ENCODE peak calls at places on chromosomes 2 and 18, in seven cellular contexts. N is DND-41; Z is cardiac fibroblast; O is bronchial epithelial cell; M is uterus; Q is CD4-positive, alpha-beta T cell; V is mesothelial cell of epicardium. R is an unnamed sample.

GRCh38 chr2:202339052-202339870 is 36.9 kb upstream of the BMPR2 start:
- DNase-seq in N (no peak), Z (peak), O (peak), M (no peak), Q (no peak), V (no peak), R (peak)

GRCh38 chr2:3488768-3489448 is 30.4 kb downstream of the ADI1 start:
- DNase-seq in N (no peak), Z (no peak), O (peak), M (peak), Q (no peak), V (no peak), R (no peak)

GRCh38 chr2:8488001-8488738 is 193.7 kb upstream of the ID2 start:
- DNase-seq in N (peak), Z (no peak), O (no peak), M (no peak), Q (peak), V (no peak), R (no peak)

GRCh38 chr2:18518116-18519111 is 42.0 kb downstream of the RDH14 start:
- DNase-seq in N (no peak), Z (peak), O (peak), M (no peak), Q (no peak), V (no peak), R (no peak)

GRCh38 chr2:228126401-228126800 is 55.1 kb downstream of the SPHKAP start:
- DNase-seq in N (no peak), Z (no peak), O (no peak), M (no peak), Q (no peak), V (no peak), R (no peak)

GRCh38 chr18:76499596-76500340 is 4.7 kb upstream of the ZNF516 start:
- DNase-seq in N (no peak), Z (no peak), O (no peak), M (no peak), Q (no peak), V (no peak), R (no peak)

GRCh38 chr18:7535436-7536190 is 31.5 kb upstream of the PTPRM start:
- DNase-seq in N (no peak), Z (no peak), O (peak), M (no peak), Q (no peak), V (no peak), R (no peak)

GRCh38 chr2:62383843-62384242 is 122.2 kb downstream of the TMEM17 start:
- DNase-seq in N (no peak), Z (no peak), O (peak), M (no peak), Q (no peak), V (no peak), R (no peak)

GRCh38 chr2:238763471-238763995 is 84.4 kb upstream of the TWIST2 start:
- DNase-seq in N (no peak), Z (no peak), O (no peak), M (no peak), Q (no peak), V (no peak), R (no peak)

GRCh38 chr2:105490956-105491355 is 92.1 kb upstream of the FHL2 start:
- DNase-seq in N (no peak), Z (no peak), O (no peak), M (no peak), Q (no peak), V (no peak), R (no peak)

GRCh38 chr2:156116113-156116512 is 216.4 kb downstream of the NR4A2 start:
- DNase-seq in N (no peak), Z (no peak), O (peak), M (no peak), Q (no peak), V (no peak), R (no peak)

GRCh38 chr2:43083278-43083677 is 143.1 kb downstream of the ZFP36L2 start:
- DNase-seq in N (no peak), Z (peak), O (no peak), M (peak), Q (no peak), V (no peak), R (no peak)

R was measured in A549.